ENCODE peak calls at places on chromosomes 5 and 9, in four cellular contexts. V is cardiac muscle cell, C is aorta, G is astrocyte. Z is an unnamed sample.
A peak's percentile ranks its signal among the peaks of the same experiment; 100 is the strongest.

GRCh38 chr5:169161022-169161680 is 139.8 kb downstream of the SLIT3 start:
- DNase-seq in V (peak; percentile 93), C (peak; percentile 89), G (peak; percentile 92), Z (peak; percentile 83)

GRCh38 chr9:89179920-89180667 is 1.5 kb upstream of the SHC3 start:
- DNase-seq in V (peak; percentile 80), C (peak; percentile 93), G (peak; percentile 95), Z (peak; percentile 77)

GRCh38 chr5:139390639-139391569 is 1.2 kb upstream of the MZB1 start:
- DNase-seq in V (no peak), C (peak; percentile 27), G (no peak), Z (no peak)

GRCh38 chr5:116084231-116084630 is 594 bp upstream of the COMMD10 start:
- DNase-seq in V (peak; percentile 31), C (no peak), G (peak; percentile 14), Z (peak; percentile 16)

GRCh38 chr5:110965773-110966581 is 105.5 kb upstream of the TSLP start:
- DNase-seq in V (no peak), C (no peak), G (peak; percentile 68), Z (no peak)

GRCh38 chr5:68243251-68243650 is 27.7 kb downstream of the PIK3R1 start:
- DNase-seq in V (no peak), C (no peak), G (no peak), Z (no peak)

GRCh38 chr5:104045987-104046386 is 483.4 kb upstream of the NUDT12 start:
- DNase-seq in V (peak; percentile 22), C (no peak), G (no peak), Z (peak; percentile 55)

GRCh38 chr5:163309850-163310365 is 127.5 kb upstream of the CCNG1 start:
- DNase-seq in V (no peak), C (no peak), G (no peak), Z (no peak)

GRCh38 chr5:15492545-15492944 is 7.4 kb upstream of the FBXL7 start:
- DNase-seq in V (no peak), C (no peak), G (no peak), Z (no peak)

GRCh38 chr5:73629456-73629855 is 3.5 kb downstream of the ARHGEF28 start:
- DNase-seq in V (no peak), C (no peak), G (no peak), Z (no peak)

GRCh38 chr9:100474082-100474949 is 1.4 kb downstream of the TMEFF1 start:
- DNase-seq in V (peak; percentile 7), C (no peak), G (no peak), Z (peak; percentile 47)

GRCh38 chr9:113436753-113437515 is 26.4 kb downstream of the C9orf43 start:
- DNase-seq in V (no peak), C (no peak), G (peak; percentile 14), Z (no peak)

GRCh38 chr9:131273146-131273545 is 3.2 kb downstream of the FAM78A start:
- DNase-seq in V (no peak), C (no peak), G (no peak), Z (no peak)

GRCh38 chr5:148384389-148384756 is 615 bp downstream of the FBXO38 start:
- DNase-seq in V (no peak), C (no peak), G (no peak), Z (no peak)

GRCh38 chr9:83405674-83406255 is 132.4 kb downstream of the FRMD3 start:
- DNase-seq in V (no peak), C (no peak), G (no peak), Z (no peak)

DNA sequence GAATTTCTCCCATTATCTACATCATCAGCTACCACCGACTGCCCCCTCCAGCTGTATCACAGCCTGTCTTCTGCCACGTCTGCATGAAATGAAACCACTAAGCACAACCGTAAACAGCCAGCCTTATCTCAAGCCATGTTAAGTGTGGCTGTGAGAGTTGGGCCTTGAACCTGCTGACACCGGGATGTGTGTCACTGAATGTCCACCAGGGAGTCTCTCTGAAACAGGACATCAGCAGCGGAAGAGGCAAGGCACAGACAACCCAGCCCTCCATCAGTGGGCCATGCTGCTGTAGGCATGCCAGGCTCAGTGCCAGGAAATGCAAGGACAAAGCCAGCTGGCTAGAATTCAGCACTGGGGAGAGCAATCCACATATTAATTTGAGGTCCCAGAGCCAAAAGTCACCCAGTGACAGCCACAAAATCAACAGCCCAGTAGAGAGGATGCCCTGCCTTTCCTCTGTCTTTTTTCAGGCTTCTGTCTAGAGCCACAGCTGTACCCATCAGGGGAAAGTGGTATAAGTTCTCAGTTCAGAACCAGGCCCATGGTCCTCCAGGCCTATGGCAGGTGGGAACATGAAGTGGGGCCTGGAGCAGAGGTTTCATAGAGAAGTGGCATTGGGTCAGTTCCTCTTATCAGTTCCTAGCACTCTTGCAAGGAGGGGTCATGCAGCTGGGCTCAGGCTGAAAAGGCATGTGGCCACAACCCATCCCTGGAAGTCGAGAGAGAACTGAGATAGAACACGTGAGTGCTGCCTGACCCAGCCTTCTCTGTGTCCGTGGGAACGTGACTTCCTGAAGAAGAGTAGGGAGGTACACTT is 199.5 kb downstream of the ESM1 start:
- DNase-seq in V (peak; percentile 68), C (peak; percentile 82), G (peak; percentile 6), Z (no peak)
- H3K4me3 ChIP-seq in V (no peak overlapping the region), C (no peak overlapping the region), G (no peak overlapping the region), Z (no peak overlapping the region)

DNA sequence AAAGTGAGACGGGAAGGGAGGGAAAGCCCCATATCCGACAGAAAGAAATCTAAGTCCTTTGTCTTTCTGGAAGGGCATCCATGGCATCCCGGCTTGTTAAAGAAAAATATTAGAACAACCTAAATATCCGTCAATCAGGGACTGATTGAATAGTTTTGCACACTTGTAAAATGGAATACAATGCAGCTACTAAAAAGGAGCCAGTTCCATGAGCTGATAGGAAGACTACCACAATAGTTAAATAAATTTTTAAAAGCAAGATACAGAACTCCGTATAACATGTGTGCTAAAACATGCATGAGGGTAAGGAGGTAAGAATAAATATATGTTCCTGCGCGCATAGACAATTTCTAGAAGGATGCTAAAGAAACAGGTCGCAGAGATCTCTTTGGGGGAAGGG is 12.8 kb upstream of the GNPDA1 start:
- DNase-seq in V (no peak), C (no peak), G (no peak), Z (no peak)
- H3K4me3 ChIP-seq in V (no peak overlapping the region), C (no peak overlapping the region), G (peak overlapping the region; percentile 73), Z (peak overlapping the region; percentile 47)

GRCh38 chr5:56561455-56561854 is 253.9 kb upstream of the MAP3K1 start:
- DNase-seq in V (no peak), C (no peak), G (no peak), Z (no peak)
- H3K4me3 ChIP-seq in V (no peak overlapping the region), C (no peak overlapping the region), G (no peak overlapping the region), Z (no peak overlapping the region)

GRCh38 chr9:37290881-37291485 is 131.5 kb upstream of the GRHPR start:
- DNase-seq in V (no peak), C (no peak), G (peak; percentile 72), Z (no peak)
- H3K4me3 ChIP-seq in V (no peak overlapping the region), C (no peak overlapping the region), G (peak overlapping the region; percentile 42), Z (no peak overlapping the region)

DNA sequence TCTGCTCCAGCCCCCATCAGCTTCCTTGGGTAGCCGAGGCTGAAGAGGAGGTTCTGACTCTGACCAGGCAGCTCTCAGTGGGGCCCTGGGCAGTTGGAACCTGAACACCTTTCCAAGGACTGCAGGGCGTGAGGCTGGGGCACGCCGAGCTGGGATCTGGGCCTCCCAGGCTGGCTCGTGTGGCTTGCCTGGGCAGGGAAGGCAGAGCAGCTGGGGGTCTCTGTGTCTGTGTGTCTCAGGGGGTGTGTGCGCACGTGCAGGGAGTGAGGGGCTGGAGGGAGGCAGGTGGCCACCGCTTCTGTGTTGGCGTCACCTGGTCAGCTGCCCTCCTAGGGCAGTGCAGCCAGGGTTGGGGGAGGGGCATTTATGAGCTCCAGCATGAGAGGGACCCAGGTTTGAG is 4.3 kb downstream of the ADAMTSL2 start:
- DNase-seq in V (no peak), C (no peak), G (no peak), Z (no peak)
- H3K4me3 ChIP-seq in V (no peak overlapping the region), C (no peak overlapping the region), G (no peak overlapping the region), Z (no peak overlapping the region)

GRCh38 chr9:97804059-97804365 is 49.0 kb upstream of the FOXE1 start:
- DNase-seq in V (no peak), C (no peak), G (no peak), Z (no peak)
- H3K4me3 ChIP-seq in V (peak overlapping the region; percentile 46), C (no peak overlapping the region), G (peak overlapping the region; percentile 58), Z (peak overlapping the region; percentile 56)

GRCh38 chr5:51380603-51381207 is 2.5 kb upstream of the ISL1 start:
- DNase-seq in V (peak; percentile 67), C (no peak), G (no peak), Z (peak; percentile 59)
- H3K4me3 ChIP-seq in V (no peak overlapping the region), C (no peak overlapping the region), G (no peak overlapping the region), Z (no peak overlapping the region)

GRCh38 chr5:143129910-143130703 is 273.4 kb downstream of the NR3C1 start:
- DNase-seq in V (no peak), C (no peak), G (no peak), Z (peak; percentile 84)
- H3K4me3 ChIP-seq in V (no peak overlapping the region), C (no peak overlapping the region), G (no peak overlapping the region), Z (no peak overlapping the region)

DNA sequence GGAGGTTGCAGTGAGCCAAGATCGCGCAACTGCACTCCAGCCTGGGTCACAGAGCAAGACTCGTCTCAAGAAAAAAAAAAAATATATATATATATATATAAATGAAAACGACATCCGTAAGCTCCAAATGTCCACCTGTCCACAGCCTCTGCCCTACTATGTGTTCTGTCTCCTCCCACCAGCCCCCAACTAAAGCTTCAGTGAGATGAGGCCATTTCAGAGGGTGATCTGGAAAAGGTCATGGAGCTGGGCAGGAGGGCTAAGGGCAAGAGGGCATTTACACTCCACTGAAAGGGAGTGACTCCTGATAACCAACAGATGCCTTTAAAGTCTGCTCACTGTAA is 2.4 kb downstream of the SPRY4 start:
- DNase-seq in V (no peak), C (no peak), G (no peak), Z (no peak)
- H3K4me3 ChIP-seq in V (no peak overlapping the region), C (peak overlapping the region; percentile 63), G (peak overlapping the region; percentile 91), Z (peak overlapping the region; percentile 78)